ENCODE peak calls at places on chromosomes 16 and 17, in eight cellular contexts. P, J, F, B, S, X, Z and M are unnamed samples.

GRCh38 chr16:4116328-4117249 is at the start of gene ADCY9:
- DNase-seq in J (peak), S (peak), P (peak), F (peak), Z (peak), X (peak), B (peak), M (peak)

GRCh38 chr17:82088838-82089722 is 9.0 kb downstream of the FASN start:
- DNase-seq in B (no peak), Z (no peak), S (no peak), F (no peak), X (no peak), J (no peak), P (no peak), M (no peak)

GRCh38 chr17:49747632-49748031 is 16.3 kb downstream of the FAM117A start:
- DNase-seq in Z (no peak), P (no peak), J (no peak), B (no peak), F (no peak), X (no peak), S (no peak), M (no peak)

GRCh38 chr17:5638596-5638995 is 54.3 kb upstream of the NLRP1 start:
- DNase-seq in B (no peak), J (no peak), S (no peak), Z (no peak), X (no peak), F (no peak), P (no peak), M (no peak)

GRCh38 chr17:57923182-57923872 is 31.9 kb downstream of the CUEDC1 start:
- DNase-seq in Z (no peak), F (no peak), P (no peak), X (no peak), B (no peak), S (no peak), J (no peak), M (no peak)

GRCh38 chr17:4858880-4859260 is 25.7 kb downstream of the MINK1 start:
- DNase-seq in P (no peak), X (no peak), S (no peak), F (no peak), Z (no peak), B (no peak), J (no peak), M (no peak)

GRCh38 chr16:67155305-67156145 is 4.2 kb downstream of the TRADD start:
- DNase-seq in J (no peak), S (peak), Z (peak), P (no peak), X (peak), F (peak), B (peak), M (peak)

GRCh38 chr16:57383276-57384247 is 11.3 kb downstream of the CX3CL1 start:
- DNase-seq in S (no peak), J (no peak), F (no peak), X (no peak), B (no peak), Z (no peak), P (no peak), M (peak)

GRCh38 chr17:75130632-75131277 is 787 bp downstream of the NT5C start:
- DNase-seq in Z (peak), X (peak), P (peak), S (peak), B (peak), J (no peak), F (peak), M (peak)

GRCh38 chr16:23186171-23186570 is 3.6 kb downstream of the SCNN1G start:
- DNase-seq in X (no peak), J (no peak), Z (no peak), B (no peak), F (no peak), S (no peak), P (no peak), M (no peak)

GRCh38 chr17:17552351-17553216 is 38.9 kb downstream of the PEMT start:
- DNase-seq in S (no peak), J (no peak), X (peak), F (no peak), B (no peak), Z (no peak), P (no peak), M (no peak)